ENCODE peak calls at places on chromosome 22, in six cellular contexts. C is A549, G is HCT116, P is sigmoid colon, N is NB4, H is tibial nerve. D is an unnamed sample.

GRCh38 chr22:24593810-24594568 is 1.1 kb upstream of the LRRC75B start:
- DNase-seq in C (no peak), G (no peak), P (no peak), N (no peak), H (no peak), D (no peak)

GRCh38 chr22:32918741-32919140 is 117.2 kb downstream of the TIMP3 start:
- DNase-seq in C (no peak), G (no peak), P (no peak), N (no peak), H (no peak), D (no peak)

GRCh38 chr22:17769013-17769715 is 5.1 kb downstream of the BID start:
- DNase-seq in C (no peak), G (no peak), P (no peak), N (no peak), H (no peak), D (no peak)

GRCh38 chr22:24582111-24582814 is 10.6 kb downstream of the LRRC75B start:
- DNase-seq in C (no peak), G (no peak), P (peak), N (no peak), H (no peak), D (no peak)

GRCh38 chr22:49733631-49734030 is 94.0 kb downstream of the BRD1 start:
- DNase-seq in C (no peak), G (no peak), P (no peak), N (no peak), H (no peak), D (peak)

GRCh38 chr22:48431014-48431413 is 1396.7 kb downstream of the BRD1 start:
- DNase-seq in C (no peak), G (no peak), P (no peak), N (no peak), H (no peak), D (no peak)

GRCh38 chr22:49937758-49938564 is 19.5 kb downstream of the CRELD2 start:
- DNase-seq in C (no peak), G (no peak), P (no peak), N (no peak), H (no peak), D (no peak)

GRCh38 chr22:48239461-48240164 is 1477.2 kb downstream of the TBC1D22A start:
- DNase-seq in C (no peak), G (no peak), P (no peak), N (no peak), H (no peak), D (no peak)

GRCh38 chr22:24810043-24810749 is 4.2 kb downstream of the SGSM1 start:
- DNase-seq in C (no peak), G (no peak), P (peak), N (no peak), H (no peak), D (no peak)

GRCh38 chr22:50314455-50315288 is 7.2 kb upstream of the PLXNB2 start:
- DNase-seq in C (no peak), G (no peak), P (no peak), N (peak), H (no peak), D (no peak)

GRCh38 chr22:43826142-43827093 is 14.3 kb upstream of the EFCAB6 start:
- DNase-seq in C (peak), G (no peak), P (no peak), N (peak), H (no peak), D (no peak)

GRCh38 chr22:31692186-31692886 is 30.3 kb upstream of the PISD start:
- DNase-seq in C (no peak), G (no peak), P (no peak), N (peak), H (no peak), D (no peak)

GRCh38 chr22:42743501-42743991 is 22.9 kb upstream of the A4GALT start:
- DNase-seq in C (no peak), G (no peak), P (peak), N (no peak), H (peak), D (no peak)

GRCh38 chr22:31193092-31193491 is 19.0 kb upstream of the LIMK2 start:
- DNase-seq in C (no peak), G (no peak), P (no peak), N (no peak), H (no peak), D (no peak)

GRCh38 chr22:31083377-31083768 is 2.3 kb downstream of the SMTN start:
- DNase-seq in C (no peak), G (no peak), P (no peak), N (no peak), H (no peak), D (no peak)

GRCh38 chr22:50182176-50183081 is 3.3 kb upstream of the TRABD start:
- DNase-seq in C (no peak), G (no peak), P (no peak), N (no peak), H (no peak), D (no peak)

GRCh38 chr22:31490496-31490925 is 869 bp upstream of the EIF4ENIF1 start:
- DNase-seq in C (peak), G (peak), P (peak), N (peak), H (peak), D (no peak)

GRCh38 chr22:22748297-22748743 is 103.9 kb downstream of the GGTLC2 start:
- DNase-seq in C (no peak), G (no peak), P (no peak), N (peak), H (peak), D (peak)

GRCh38 chr22:24146190-24146616 is 35.1 kb upstream of the SUSD2 start:
- DNase-seq in C (peak), G (no peak), P (peak), N (peak), H (peak), D (no peak)

GRCh38 chr22:31917227-31917921 is 27.0 kb upstream of the YWHAH start:
- DNase-seq in C (no peak), G (no peak), P (no peak), N (peak), H (no peak), D (no peak)

GRCh38 chr22:40251106-40251505 is 73.4 kb downstream of the TNRC6B start:
- DNase-seq in C (no peak), G (no peak), P (no peak), N (no peak), H (no peak), D (no peak)

GRCh38 chr22:40247976-40248375 is 70.3 kb downstream of the TNRC6B start:
- DNase-seq in C (no peak), G (no peak), P (no peak), N (no peak), H (no peak), D (no peak)

GRCh38 chr22:40256501-40256900 is 78.8 kb downstream of the TNRC6B start:
- DNase-seq in C (no peak), G (no peak), P (no peak), N (no peak), H (no peak), D (no peak)

GRCh38 chr22:40249286-40249685 is 71.6 kb downstream of the TNRC6B start:
- DNase-seq in C (no peak), G (no peak), P (no peak), N (no peak), H (no peak), D (no peak)

GRCh38 chr22:40250608-40251007 is 72.9 kb downstream of the TNRC6B start:
- DNase-seq in C (no peak), G (no peak), P (no peak), N (no peak), H (no peak), D (no peak)
- TF ChIP-seq POLR2A in C (no peak), G (no peak), P (no peak), N (no peak), H (no peak), D (no peak)

GRCh38 chr22:26587991-26588613 is 1.8 kb downstream of the TPST2 start:
- DNase-seq in C (no peak), G (no peak), P (no peak), N (peak), H (no peak), D (no peak)

GRCh38 chr22:26581769-26582168 is 8.2 kb downstream of the TPST2 start:
- DNase-seq in C (no peak), G (no peak), P (no peak), N (no peak), H (no peak), D (no peak)

GRCh38 chr22:26586556-26587325 is 3.2 kb downstream of the TPST2 start:
- DNase-seq in C (no peak), G (no peak), P (peak), N (no peak), H (no peak), D (no peak)

GRCh38 chr22:26584010-26584409 is 5.9 kb downstream of the TPST2 start:
- DNase-seq in C (no peak), G (no peak), P (no peak), N (no peak), H (no peak), D (no peak)

GRCh38 chr22:26585104-26585790 is 4.7 kb downstream of the TPST2 start:
- DNase-seq in C (no peak), G (no peak), P (peak), N (no peak), H (no peak), D (no peak)
- H3K4me3 ChIP-seq in C (no peak), G (no peak), P (no peak), N (no peak), H (no peak), D (no peak)

GRCh38 chr22:37019309-37020191 is at the start of the genes MPST and TST:
- DNase-seq in C (no peak), G (no peak), P (peak), N (peak), H (peak), D (no peak)
- TF ChIP-seq POLR2A in C (peak), G (peak), P (peak), N (peak), H (peak), D (no peak)

GRCh38 chr22:45493286-45493771 is 9.4 kb upstream of the FBLN1 start:
- DNase-seq in C (no peak), G (no peak), P (peak), N (no peak), H (no peak), D (no peak)

GRCh38 chr22:45496451-45496941 is 6.2 kb upstream of the FBLN1 start:
- DNase-seq in C (no peak), G (no peak), P (peak), N (no peak), H (no peak), D (no peak)

GRCh38 chr22:45497746-45498145 is 4.9 kb upstream of the FBLN1 start:
- DNase-seq in C (no peak), G (no peak), P (no peak), N (no peak), H (no peak), D (no peak)

GRCh38 chr22:45499746-45500145 is 2.9 kb upstream of the FBLN1 start:
- DNase-seq in C (no peak), G (no peak), P (peak), N (peak), H (no peak), D (no peak)

DNA sequence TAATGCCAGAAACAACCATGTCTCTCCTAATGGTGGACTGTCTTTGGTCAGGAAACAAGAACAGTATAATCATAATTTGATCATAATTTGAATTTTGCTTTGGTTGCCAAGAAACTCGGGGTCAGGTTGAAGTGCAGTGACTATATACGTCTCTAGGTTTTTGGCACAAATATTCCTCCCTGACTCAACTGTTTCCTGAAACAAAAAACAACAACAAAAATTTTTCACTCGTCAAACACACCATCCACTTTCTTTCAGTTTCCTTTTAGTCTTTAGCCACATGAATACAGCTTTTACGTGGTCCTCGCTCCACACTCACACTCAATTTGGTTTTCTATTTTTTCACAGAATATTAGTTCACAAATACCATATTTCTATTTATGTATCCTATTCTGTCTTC is 5.4 kb upstream of the FBLN1 start:
- DNase-seq in C (no peak), G (no peak), P (no peak), N (no peak), H (no peak), D (no peak)
- H3K4me3 ChIP-seq in C (no peak), G (no peak), P (no peak), N (no peak), H (no peak), D (no peak)

GRCh38 chr22:41001722-41002122 is 50.5 kb downstream of the RBX1 start:
- DNase-seq in C (no peak), G (no peak), P (no peak), N (no peak), H (no peak), D (no peak)

GRCh38 chr22:41000040-41000565 is 48.9 kb downstream of the RBX1 start:
- DNase-seq in C (no peak), G (no peak), P (no peak), N (no peak), H (no peak), D (no peak)

GRCh38 chr22:41000941-41001721 is 50.0 kb downstream of the RBX1 start:
- DNase-seq in C (no peak), G (no peak), P (no peak), N (no peak), H (no peak), D (no peak)

GRCh38 chr22:41003976-41004375 is 52.8 kb downstream of the RBX1 start:
- DNase-seq in C (no peak), G (no peak), P (no peak), N (no peak), H (no peak), D (no peak)

GRCh38 chr22:41003041-41003440 is 51.9 kb downstream of the RBX1 start:
- DNase-seq in C (no peak), G (no peak), P (no peak), N (no peak), H (no peak), D (no peak)
- TF ChIP-seq POLR2A in C (no peak), G (no peak), P (no peak), N (no peak), H (no peak), D (no peak)

DNA sequence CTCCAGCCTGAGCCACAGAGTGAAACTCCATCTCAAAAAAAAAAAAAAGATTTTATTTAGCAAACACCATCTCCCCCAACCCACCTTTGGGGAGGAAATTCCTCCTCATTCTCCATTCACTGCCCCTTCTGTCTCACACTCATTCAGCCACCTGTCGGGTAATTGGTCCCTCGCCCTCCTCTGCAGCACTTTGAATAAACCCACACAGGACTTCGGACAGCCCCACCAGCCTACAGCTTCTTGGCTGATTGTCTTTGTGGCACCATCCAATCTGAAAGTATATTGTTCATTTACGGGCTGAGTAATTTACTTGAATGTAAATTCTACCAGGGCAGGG is 7.5 kb upstream of the GGA1 start:
- DNase-seq in C (no peak), G (no peak), P (no peak), N (no peak), H (no peak), D (no peak)
- H3K4me3 ChIP-seq in C (no peak), G (no peak), P (no peak), N (peak), H (no peak), D (no peak)

GRCh38 chr22:36328635-36329216 is 59.0 kb downstream of the MYH9 start:
- DNase-seq in C (peak), G (no peak), P (peak), N (peak), H (no peak), D (no peak)
- TF ChIP-seq POLR2A in C (no peak), G (no peak), P (no peak), N (no peak), H (no peak), D (no peak)